ENCODE peak calls at places on chromosomes 2 and 18, in ten cellular contexts. H is AG09319; Y is T follicular helper cell; X is HL-60; L is hypothalamus; J is activated CD4-positive, CD25-positive, alpha-beta regulatory T cell; T is NCI-H82; S is putamen; A is posterior vena cava; Q is head of caudate nucleus. D is an unnamed sample.
A peak's percentile ranks its signal among the peaks of the same experiment; 100 is the strongest.

GRCh38 chr2:239225921-239226561 is 174.8 kb downstream of the HDAC4 start:
- DNase-seq in H (peak; percentile 44), Y (no peak), X (no peak), L (no peak), J (no peak), T (no peak), S (no peak), A (peak; percentile 82), Q (peak; percentile 48), D (no peak)

GRCh38 chr2:241943209-241943850 is 73.8 kb downstream of the RTP5 start:
- DNase-seq in H (no peak), Y (no peak), X (no peak), L (no peak), J (no peak), T (no peak), S (no peak), A (peak; percentile 56), Q (no peak), D (no peak)

GRCh38 chr2:96409543-96410184 is 74.1 kb downstream of the NCAPH start:
- DNase-seq in H (no peak), Y (no peak), X (no peak), L (peak; percentile 46), J (no peak), T (no peak), S (no peak), A (no peak), Q (no peak), D (no peak)

GRCh38 chr2:85784474-85784986 is 30.7 kb downstream of the ATOH8 start:
- DNase-seq in H (no peak), Y (no peak), X (no peak), L (no peak), J (no peak), T (no peak), S (no peak), A (no peak), Q (no peak), D (no peak)

GRCh38 chr2:233416199-233416598 is 61.9 kb downstream of the DGKD start:
- DNase-seq in H (no peak), Y (no peak), X (no peak), L (no peak), J (no peak), T (no peak), S (no peak), A (no peak), Q (no peak), D (no peak)

GRCh38 chr18:53710080-53710479 is 514.4 kb downstream of the MBD2 start:
- DNase-seq in H (no peak), Y (no peak), X (no peak), L (no peak), J (no peak), T (no peak), S (no peak), A (no peak), Q (no peak), D (no peak)

GRCh38 chr2:12236136-12236834 is 480.5 kb upstream of the TRIB2 start:
- DNase-seq in H (no peak), Y (no peak), X (no peak), L (no peak), J (no peak), T (no peak), S (no peak), A (no peak), Q (no peak), D (no peak)

GRCh38 chr2:43073373-43073772 is 153.0 kb downstream of the ZFP36L2 start:
- DNase-seq in H (no peak), Y (no peak), X (peak; percentile 56), L (no peak), J (no peak), T (peak; percentile 68), S (no peak), A (peak; percentile 88), Q (no peak), D (no peak)

GRCh38 chr2:127984551-127984950 is 43.3 kb downstream of the SAP130 start:
- DNase-seq in H (no peak), Y (no peak), X (no peak), L (no peak), J (no peak), T (no peak), S (no peak), A (no peak), Q (no peak), D (no peak)

GRCh38 chr2:189124175-189124574 is 55.4 kb downstream of the COL5A2 start:
- DNase-seq in H (no peak), Y (no peak), X (no peak), L (no peak), J (no peak), T (no peak), S (no peak), A (no peak), Q (no peak), D (no peak)

GRCh38 chr18:9683418-9684396 is 24.4 kb upstream of the RAB31 start:
- DNase-seq in H (no peak), Y (no peak), X (no peak), L (peak; percentile 19), J (no peak), T (no peak), S (peak; percentile 20), A (no peak), Q (no peak), D (no peak)

GRCh38 chr2:27249891-27250651 is 12.8 kb downstream of the SLC30A3 start:
- DNase-seq in H (no peak), Y (peak; percentile 25), X (peak; percentile 38), L (no peak), J (no peak), T (peak; percentile 86), S (no peak), A (peak; percentile 87), Q (peak; percentile 63), D (peak; percentile 70)

GRCh38 chr2:99481527-99481926 is 8.3 kb downstream of the REV1 start:
- DNase-seq in H (no peak), Y (no peak), X (peak; percentile 39), L (no peak), J (no peak), T (no peak), S (no peak), A (no peak), Q (no peak), D (no peak)

GRCh38 chr18:79241755-79242154 is 154.0 kb upstream of the NFATC1 start:
- DNase-seq in H (no peak), Y (no peak), X (no peak), L (no peak), J (no peak), T (peak; percentile 31), S (no peak), A (no peak), Q (no peak), D (no peak)

GRCh38 chr2:124836415-124836814 is 811.3 kb downstream of the CNTNAP5 start:
- DNase-seq in H (peak; percentile 5), Y (no peak), X (no peak), L (no peak), J (no peak), T (no peak), S (no peak), A (no peak), Q (no peak), D (no peak)

GRCh38 chr2:150449856-150450255 is 37.6 kb downstream of the RND3 start:
- DNase-seq in H (no peak), Y (no peak), X (no peak), L (no peak), J (no peak), T (no peak), S (no peak), A (no peak), Q (no peak), D (no peak)

GRCh38 chr18:50285071-50285470 is 2.4 kb downstream of the CXXC1 start:
- DNase-seq in H (no peak), Y (no peak), X (no peak), L (no peak), J (no peak), T (no peak), S (no peak), A (no peak), Q (no peak), D (no peak)

GRCh38 chr2:169712791-169713227 is 18.5 kb downstream of the PHOSPHO2 start:
- DNase-seq in H (no peak), Y (no peak), X (no peak), L (no peak), J (no peak), T (no peak), S (no peak), A (no peak), Q (no peak), D (no peak)

D was measured in neural crest cell.